ENCODE peak calls at places on chromosomes 5 and 9, in four cellular contexts. K is uterus; Q is kidney; U is CD8-positive, alpha-beta T cell. B is an unnamed sample.

GRCh38 chr5:124071039-124071438 is 559.1 kb downstream of the CSNK1G3 start:
- DNase-seq in K (no peak), Q (no peak), U (no peak), B (no peak)

GRCh38 chr5:33180900-33181299 is 259.9 kb upstream of the TARS1 start:
- DNase-seq in K (no peak), Q (no peak), U (no peak), B (no peak)

GRCh38 chr9:106883626-106884190 is 20.7 kb downstream of the ZNF462 start:
- DNase-seq in K (no peak), Q (no peak), U (no peak), B (no peak)

GRCh38 chr9:114813717-114814418 is 8.0 kb upstream of the TNFSF15 start:
- DNase-seq in K (no peak), Q (no peak), U (no peak), B (no peak)

GRCh38 chr9:98172604-98173003 is 19.8 kb downstream of the CORO2A start:
- DNase-seq in K (no peak), Q (no peak), U (no peak), B (no peak)

GRCh38 chr5:111383288-111383970 is 128.9 kb downstream of the STARD4 start:
- DNase-seq in K (no peak), Q (no peak), U (no peak), B (no peak)

GRCh38 chr9:133569891-133570651 is 35.6 kb downstream of the ADAMTSL2 start:
- DNase-seq in K (no peak), Q (no peak), U (no peak), B (no peak)

GRCh38 chr9:19699757-19700156 is 89.1 kb downstream of the SLC24A2 start:
- DNase-seq in K (no peak), Q (no peak), U (no peak), B (no peak)

GRCh38 chr5:159441441-159441840 is 111.2 kb upstream of the IL12B start:
- DNase-seq in K (no peak), Q (peak), U (no peak), B (no peak)

DNA sequence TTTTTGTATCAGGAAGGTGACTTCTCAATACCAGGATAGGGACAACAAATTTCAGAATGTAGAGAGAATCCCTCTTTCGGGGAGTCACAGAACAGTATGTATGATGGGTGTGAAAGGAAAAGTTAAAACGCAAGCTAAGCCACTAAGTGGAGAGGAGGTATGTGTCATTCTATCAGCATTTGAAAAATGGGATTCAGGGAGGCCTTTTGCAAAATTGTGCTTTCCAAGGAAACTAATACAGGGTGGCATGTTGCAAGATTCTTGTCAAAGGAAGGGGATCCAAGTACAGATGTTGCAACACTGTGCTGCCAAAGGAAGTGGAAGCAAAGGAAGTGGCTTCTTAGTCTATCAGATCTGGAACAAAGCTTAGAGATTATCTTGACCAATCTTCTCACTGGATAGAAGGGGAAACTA is 12.6 kb upstream of the TNIP1 start:
- DNase-seq in K (no peak), Q (no peak), U (no peak), B (no peak)
- TF ChIP-seq CTCF in K (no peak), Q (no peak), U (no peak), B (no peak)

GRCh38 chr9:109652971-109653370 is 127.0 kb upstream of the PALM2AKAP2 start:
- DNase-seq in K (no peak), Q (no peak), U (no peak), B (no peak)
- TF ChIP-seq CTCF in K (no peak), Q (no peak), U (no peak), B (no peak)

DNA sequence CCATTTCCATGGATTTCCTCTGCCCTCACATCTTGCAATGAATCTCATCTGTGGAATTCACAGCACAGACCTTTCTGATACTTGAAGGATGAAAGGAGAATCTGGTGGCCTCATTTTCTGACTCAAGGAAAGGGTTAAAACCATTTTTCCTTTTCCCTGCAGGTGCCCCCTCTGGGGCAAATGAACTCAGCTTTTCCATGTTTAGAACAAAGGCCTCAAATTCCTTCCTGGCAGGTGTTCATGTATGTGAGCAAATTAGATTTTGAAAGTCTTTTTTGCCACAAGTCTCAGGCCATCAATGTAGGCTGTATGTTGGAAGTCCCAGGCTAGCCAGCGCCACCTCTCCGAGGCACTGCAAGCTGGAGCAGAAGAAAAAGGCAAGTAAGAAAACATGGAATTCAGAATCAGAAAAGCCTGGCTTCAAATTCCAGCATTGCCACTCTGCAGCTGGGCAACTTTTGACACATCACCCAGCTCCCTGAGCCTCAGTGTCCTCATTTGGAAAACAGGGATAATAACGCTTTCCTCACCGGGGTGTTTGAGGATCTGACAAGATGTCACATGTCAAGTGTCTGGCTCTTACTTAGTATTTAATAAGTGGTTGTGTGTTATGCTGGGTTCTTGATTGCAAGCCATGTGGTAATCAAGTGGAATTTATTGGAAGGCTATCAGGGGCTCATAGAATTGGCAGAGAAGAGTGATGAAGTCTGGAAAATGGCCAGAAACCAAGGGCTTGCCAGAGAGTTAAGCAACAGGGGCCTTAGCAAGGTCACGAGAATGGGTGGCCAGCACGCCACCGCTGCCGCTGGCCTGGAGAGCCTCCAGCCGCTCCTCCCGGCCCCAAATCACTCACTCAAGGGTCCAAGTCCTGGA is 48.4 kb upstream of the SMIM23 start:
- DNase-seq in K (peak), Q (no peak), U (no peak), B (no peak)
- TF ChIP-seq CTCF in K (no peak), Q (no peak), U (no peak), B (no peak)

DNA sequence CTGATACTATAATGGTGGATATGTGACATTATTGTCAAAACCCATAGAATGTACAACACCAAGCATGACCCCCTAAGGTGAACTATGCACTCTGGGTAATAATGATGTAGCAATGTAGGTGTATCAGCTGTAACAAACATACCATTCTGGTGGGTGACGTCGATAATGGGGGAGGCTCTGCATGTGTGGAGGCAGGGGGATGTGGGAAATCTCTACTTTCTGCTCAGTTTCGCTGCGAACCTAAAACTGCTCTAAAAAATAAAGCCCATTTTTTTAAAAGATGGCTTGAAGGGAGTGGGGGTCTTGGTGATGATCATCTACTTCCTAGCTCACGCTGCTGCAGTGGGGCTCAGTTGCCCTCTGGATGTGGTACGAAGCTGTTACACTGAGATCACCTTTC is 51.1 kb downstream of the RASGEF1C start:
- DNase-seq in K (no peak), Q (no peak), U (no peak), B (no peak)
- TF ChIP-seq CTCF in K (no peak), Q (no peak), U (no peak), B (no peak)

GRCh38 chr5:141320225-141321169 is at the start of gene TAF7:
- DNase-seq in K (peak), Q (peak), U (peak), B (peak)

GRCh38 chr5:141328231-141328630 is 2.1 kb upstream of the PCDHGA1 start:
- DNase-seq in K (no peak), Q (no peak), U (no peak), B (no peak)

GRCh38 chr5:141322261-141322660 is 1.7 kb upstream of the TAF7 start:
- DNase-seq in K (no peak), Q (no peak), U (no peak), B (no peak)

GRCh38 chr5:141330299-141331080 is at the start of gene PCDHGA1:
- DNase-seq in K (no peak), Q (no peak), U (no peak), B (no peak)

DNA sequence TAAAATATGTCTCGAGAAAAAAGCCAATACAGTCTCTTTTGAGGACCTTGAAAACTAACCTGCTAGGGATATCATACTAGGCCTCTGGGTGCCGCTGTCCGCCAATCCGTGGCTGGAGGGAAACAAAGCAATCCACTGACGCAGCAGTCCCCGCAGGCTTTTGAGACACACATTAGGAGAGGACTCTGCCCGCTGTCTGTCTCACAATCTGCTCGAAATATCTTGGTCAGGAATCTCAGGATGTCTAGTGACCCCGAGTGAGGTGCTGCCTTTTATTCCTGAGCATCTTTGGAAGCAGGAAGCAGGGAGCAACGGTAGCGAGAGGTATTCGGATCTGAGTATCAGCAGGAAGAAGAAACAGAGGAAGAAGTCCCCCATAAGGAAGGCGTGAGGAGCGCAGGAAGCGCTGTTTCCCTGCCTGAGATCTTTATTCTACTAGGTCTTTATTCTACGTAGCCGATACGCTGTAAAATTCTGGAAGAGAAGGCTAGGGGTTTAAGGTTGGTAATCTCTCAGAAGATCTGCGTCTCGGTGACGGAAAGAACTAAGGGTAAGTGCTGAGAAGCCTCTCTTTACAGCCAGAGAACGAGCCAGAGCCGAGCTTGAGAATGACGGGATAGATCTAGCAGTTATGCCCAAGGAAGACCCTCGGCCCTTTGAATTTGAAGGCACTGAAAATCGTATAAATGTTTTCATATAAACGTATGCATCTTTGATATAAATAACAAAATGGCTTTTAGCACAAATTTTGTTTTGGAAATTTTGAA is 4.0 kb upstream of the PCDHGA1 start:
- DNase-seq in K (peak), Q (no peak), U (peak), B (no peak)
- TF ChIP-seq CTCF in K (peak), Q (no peak), U (peak), B (no peak)

DNA sequence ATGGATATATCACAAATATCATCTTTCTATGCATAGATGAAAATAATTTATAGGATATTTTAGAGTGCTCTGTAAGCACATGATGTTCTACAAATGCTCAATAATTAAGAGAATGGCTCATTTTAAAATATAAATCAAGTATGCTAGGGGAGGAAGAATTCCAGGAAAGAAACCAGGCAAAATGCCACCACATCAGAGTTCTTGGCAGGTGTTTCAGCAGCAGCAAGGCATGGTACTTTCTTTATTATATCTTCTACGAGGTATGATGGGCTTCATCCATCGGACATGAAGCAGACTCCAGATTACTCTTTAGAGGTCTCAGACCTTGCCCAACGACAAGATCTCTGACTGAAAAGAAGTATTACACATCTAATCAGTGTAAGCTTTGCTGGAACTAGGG is 316.3 kb upstream of the ARRDC3 start:
- DNase-seq in K (no peak), Q (no peak), U (no peak), B (no peak)
- TF ChIP-seq CTCF in K (no peak), Q (no peak), U (no peak), B (no peak)

GRCh38 chr5:139404484-139404840 is 573 bp upstream of the SPATA24 start:
- DNase-seq in K (no peak), Q (no peak), U (no peak), B (no peak)

GRCh38 chr5:139403418-139403786 is 487 bp downstream of the SPATA24 start:
- DNase-seq in K (no peak), Q (no peak), U (no peak), B (no peak)

GRCh38 chr5:139401546-139401945 is 2.3 kb downstream of the SPATA24 start:
- DNase-seq in K (no peak), Q (peak), U (no peak), B (no peak)

GRCh38 chr5:139403787-139404483 is at the start of gene SPATA24:
- DNase-seq in K (peak), Q (peak), U (peak), B (peak)

DNA sequence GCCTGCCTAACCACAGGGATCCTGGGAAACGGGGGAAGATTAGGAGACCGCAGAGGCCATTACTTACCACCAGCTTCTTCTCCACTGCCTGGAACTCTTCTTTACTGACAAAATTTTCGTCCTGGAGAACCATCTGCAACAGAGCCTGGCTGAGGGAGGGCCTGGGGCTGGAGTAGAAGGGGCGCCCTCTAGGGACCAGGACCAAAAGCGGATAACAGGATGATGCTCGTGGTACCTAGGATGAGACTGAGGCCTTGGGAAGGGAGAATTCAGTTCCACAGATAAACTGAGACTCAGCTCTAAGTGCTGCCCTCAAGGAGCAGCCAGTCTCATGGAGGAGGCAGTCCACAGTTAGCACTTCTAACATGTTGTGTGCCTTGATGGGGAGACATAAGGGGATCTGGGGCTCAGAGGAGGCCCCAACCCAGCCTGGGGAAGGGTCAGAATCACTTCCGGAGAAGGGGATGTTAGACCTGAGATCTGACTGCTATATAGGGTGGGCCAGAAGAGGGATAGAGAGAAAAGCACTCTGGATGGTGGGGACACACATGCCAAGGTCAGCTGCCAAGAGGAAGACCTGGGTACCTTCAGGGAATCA is 1.2 kb downstream of the SPATA24 start:
- DNase-seq in K (no peak), Q (peak), U (peak), B (no peak)
- TF ChIP-seq CTCF in K (no peak), Q (no peak), U (no peak), B (no peak)

DNA sequence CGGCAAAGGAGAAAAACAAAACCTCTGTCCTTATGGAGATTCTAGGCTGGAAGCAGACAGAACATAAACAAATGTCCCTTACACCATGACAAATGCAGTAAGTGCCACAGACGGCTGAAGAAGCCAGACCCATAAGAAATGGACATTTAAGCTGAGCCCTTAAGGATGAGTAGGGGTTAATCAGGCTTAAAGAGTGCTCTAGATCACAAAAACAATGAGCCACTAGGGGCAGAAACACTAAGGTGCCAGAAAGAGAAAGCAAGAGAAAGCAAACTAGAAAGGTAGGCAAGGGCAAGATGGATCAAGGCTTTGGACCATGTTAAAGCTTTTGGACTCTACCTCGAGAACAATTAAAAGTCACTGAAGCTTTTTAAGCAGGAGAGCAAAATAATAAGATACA is 326.9 kb upstream of the WWC1 start:
- DNase-seq in K (no peak), Q (no peak), U (no peak), B (no peak)
- TF ChIP-seq CTCF in K (no peak), Q (no peak), U (no peak), B (no peak)

GRCh38 chr9:129551393-129551973 is 69.4 kb downstream of the C9orf50 start:
- DNase-seq in K (no peak), Q (peak), U (no peak), B (no peak)
- TF ChIP-seq CTCF in K (no peak), Q (no peak), U (no peak), B (no peak)

DNA sequence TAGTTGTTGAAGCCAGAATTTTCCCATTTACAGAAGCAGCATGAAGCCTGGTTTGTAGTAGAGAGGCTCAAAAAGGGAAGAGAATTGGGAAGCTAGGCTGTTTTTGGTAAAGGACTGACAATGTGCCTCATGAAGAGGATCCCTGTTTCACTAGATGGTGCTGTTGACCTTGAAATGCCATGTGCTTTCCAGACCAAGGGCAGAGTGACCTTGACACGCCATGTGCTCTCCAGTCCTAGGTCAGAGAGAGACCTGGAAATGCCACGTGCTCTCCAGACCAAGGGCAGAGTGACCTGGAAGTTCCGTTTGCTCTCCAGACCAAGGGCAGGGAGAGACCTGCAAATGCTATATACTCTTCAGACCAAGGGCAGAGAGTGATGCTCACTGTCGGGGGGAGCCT is 32.0 kb downstream of the UNC13B start:
- DNase-seq in K (no peak), Q (no peak), U (no peak), B (no peak)
- TF ChIP-seq CTCF in K (peak), Q (no peak), U (no peak), B (no peak)

B was measured in omental fat pad.